ENCODE peak calls at places on chromosomes 3 and 15, in ten cellular contexts. W, K, I, B, M, D, S, C, U and Y are unnamed samples.

GRCh38 chr15:98794754-98795153 is 146.4 kb downstream of the IGF1R start:
- DNase-seq in B (no peak), C (no peak), I (no peak), D (no peak), S (no peak), U (no peak), K (no peak), M (no peak), W (no peak), Y (peak)

GRCh38 chr3:128456776-128457715 is 9.6 kb downstream of the DNAJB8 start:
- DNase-seq in M (no peak), U (no peak), B (no peak), I (no peak), C (no peak), S (no peak), W (no peak), K (no peak), D (no peak), Y (no peak)

GRCh38 chr3:58237940-58238681 is 519 bp downstream of the ABHD6 start:
- DNase-seq in I (no peak), C (no peak), M (peak), D (peak), W (peak), S (peak), U (peak), K (peak), B (peak), Y (peak)

GRCh38 chr3:43102773-43103480 is 3.0 kb downstream of the POMGNT2 start:
- DNase-seq in D (no peak), M (no peak), U (no peak), S (no peak), B (no peak), C (no peak), K (no peak), W (no peak), I (no peak), Y (no peak)

GRCh38 chr15:40843885-40844542 is at the start of gene SPINT1:
- DNase-seq in D (no peak), U (peak), K (no peak), S (no peak), M (no peak), B (no peak), C (no peak), I (no peak), W (peak), Y (peak)

GRCh38 chr3:54859204-54859603 is 68.7 kb downstream of the LRTM1 start:
- DNase-seq in S (no peak), U (no peak), C (peak), M (peak), W (no peak), B (peak), D (no peak), K (no peak), I (no peak), Y (no peak)

GRCh38 chr3:100954990-100955389 is 38.2 kb downstream of the ABI3BP start:
- DNase-seq in K (peak), M (peak), D (no peak), U (no peak), B (peak), W (no peak), C (peak), I (no peak), S (no peak), Y (no peak)

GRCh38 chr15:70560617-70561328 is 202.6 kb downstream of the UACA start:
- DNase-seq in B (no peak), D (no peak), U (no peak), S (no peak), W (no peak), K (peak), I (no peak), C (no peak), M (no peak), Y (peak)

GRCh38 chr3:50807266-50807665 is 132.5 kb downstream of the DOCK3 start:
- DNase-seq in U (no peak), K (no peak), S (no peak), M (no peak), C (no peak), I (no peak), D (no peak), B (no peak), W (peak), Y (no peak)

GRCh38 chr3:10570196-10570946 is 65.0 kb upstream of the ATP2B2 start:
- DNase-seq in I (no peak), W (peak), U (no peak), K (no peak), M (no peak), D (no peak), S (peak), C (no peak), B (no peak), Y (no peak)

GRCh38 chr3:55891106-55891505 is 404.0 kb upstream of the WNT5A start:
- DNase-seq in C (no peak), S (no peak), I (no peak), U (no peak), W (no peak), M (no peak), K (no peak), B (no peak), D (no peak), Y (no peak)

GRCh38 chr15:57892181-57892580 is 173.3 kb downstream of the ALDH1A2 start:
- DNase-seq in K (no peak), B (no peak), U (no peak), S (no peak), D (no peak), M (no peak), W (no peak), C (peak), I (no peak), Y (no peak)

GRCh38 chr3:142888099-142888483 is 792 bp downstream of the PCOLCE2 start:
- DNase-seq in I (peak), B (peak), S (no peak), M (peak), K (no peak), U (no peak), C (no peak), D (no peak), W (peak), Y (peak)

GRCh38 chr15:74955796-74956647 is 550 bp downstream of the RPP25 start:
- DNase-seq in D (peak), U (peak), K (peak), I (no peak), M (peak), S (peak), W (peak), B (no peak), C (no peak), Y (peak)

GRCh38 chr3:31576521-31576920 is 43.8 kb downstream of the STT3B start:
- DNase-seq in K (no peak), W (no peak), M (no peak), B (no peak), U (no peak), S (no peak), D (no peak), I (no peak), C (no peak), Y (no peak)

GRCh38 chr15:68304611-68305337 is 27.2 kb downstream of the FEM1B start:
- DNase-seq in M (no peak), S (no peak), D (no peak), W (no peak), K (no peak), I (no peak), B (peak), U (no peak), C (no peak), Y (peak)

GRCh38 chr3:149080699-149081091 is 5.6 kb downstream of the HLTF start:
- DNase-seq in U (no peak), S (no peak), C (peak), B (peak), I (no peak), W (no peak), K (no peak), M (peak), D (no peak), Y (no peak)

GRCh38 chr15:90351479-90352108 is 490 bp upstream of the ZNF774 start:
- DNase-seq in M (no peak), B (no peak), U (no peak), D (no peak), K (no peak), I (no peak), W (no peak), S (no peak), C (no peak), Y (no peak)